ENCODE peak calls at places on chromosome 20, in six cellular contexts. I is KG1; U is NCI-H1092; Q is ascending aorta; M is NCI-H1694 treated with DMSO at 0.1 percent for 48 hours; O is naive thymus-derived CD4-positive, alpha-beta T cell. E is an unnamed sample.

GRCh38 chr20:48723308-48724264 is 104.2 kb downstream of the PREX1 start:
- DNase-seq in I (no peak), M (no peak), U (no peak), Q (peak; percentile 93), O (no peak), E (no peak)

GRCh38 chr20:33604084-33604990 is 57.8 kb upstream of the C20orf144 start:
- DNase-seq in U (no peak), Q (no peak), M (no peak), O (no peak), I (no peak), E (no peak)

GRCh38 chr20:5524886-5525285 is 208.1 kb upstream of the PROKR2 start:
- DNase-seq in I (no peak), Q (no peak), M (peak; percentile 17), O (no peak), U (no peak), E (peak; percentile 77)

GRCh38 chr20:60037120-60037499 is 78.9 kb downstream of the CDH26 start:
- DNase-seq in M (no peak), O (no peak), U (no peak), Q (no peak), I (no peak), E (peak; percentile 40)

GRCh38 chr20:43955244-43956191 is 40.9 kb downstream of the TOX2 start:
- DNase-seq in Q (no peak), O (no peak), M (no peak), I (peak; percentile 62), U (no peak), E (peak; percentile 74)

GRCh38 chr20:54272901-54273488 is 65.1 kb downstream of the PFDN4 start:
- DNase-seq in U (no peak), I (no peak), O (no peak), M (no peak), Q (no peak), E (no peak)

GRCh38 chr20:58048096-58048702 is 180.3 kb downstream of the ANKRD60 start:
- DNase-seq in Q (no peak), U (no peak), O (no peak), I (no peak), M (peak; percentile 1), E (no peak)

GRCh38 chr20:40481337-40481736 is 207.7 kb downstream of the MAFB start:
- DNase-seq in Q (no peak), O (no peak), I (no peak), M (no peak), U (no peak), E (no peak)

GRCh38 chr20:15703171-15703911 is 869.9 kb downstream of the KIF16B start:
- DNase-seq in O (no peak), I (no peak), U (no peak), M (no peak), Q (no peak), E (peak; percentile 5)

GRCh38 chr20:4216142-4216735 is 200.9 kb upstream of the RNF24 start:
- DNase-seq in M (no peak), O (no peak), U (no peak), Q (no peak), I (no peak), E (no peak)

E was measured in Kasumi-1.